ENCODE peak calls at places on chromosomes 2 and 18, in ten cellular contexts. One of them, this sample, is unnamed.

GRCh38 chr2:168396131-168396530 is 59.9 kb upstream of the CERS6 start:
- DNase-seq in fibroblast of the conjunctiva: peak
- DNase-seq in kidney tubule cell: no peak
- DNase-seq in skeletal muscle cell: peak
- DNase-seq in HEK293T: no peak
- DNase-seq in left ventricle myocardium inferior: no peak
- DNase-seq in HCEC 1CT: peak
- DNase-seq in stimulated activated CD4-positive, alpha-beta T cell treated with anti-CD3 and anti-CD28 coated beads, Interleukin-15, amount 100 ng/mL, for 1 hour: no peak
- DNase-seq in cerebellum: no peak
- DNase-seq in HFFc6: peak
- DNase-seq in this sample: no peak

GRCh38 chr18:11004294-11004693 is 145.1 kb downstream of the PIEZO2 start:
- DNase-seq in fibroblast of the conjunctiva: no peak
- DNase-seq in kidney tubule cell: peak
- DNase-seq in skeletal muscle cell: no peak
- DNase-seq in HEK293T: no peak
- DNase-seq in left ventricle myocardium inferior: no peak
- DNase-seq in HCEC 1CT: peak
- DNase-seq in stimulated activated CD4-positive, alpha-beta T cell treated with anti-CD3 and anti-CD28 coated beads, Interleukin-15, amount 100 ng/mL, for 1 hour: no peak
- DNase-seq in cerebellum: no peak
- DNase-seq in HFFc6: no peak
- DNase-seq in this sample: no peak

GRCh38 chr2:45777996-45778719 is 126.7 kb downstream of the PRKCE start:
- DNase-seq in fibroblast of the conjunctiva: no peak
- DNase-seq in kidney tubule cell: no peak
- DNase-seq in skeletal muscle cell: no peak
- DNase-seq in HEK293T: no peak
- DNase-seq in left ventricle myocardium inferior: no peak
- DNase-seq in HCEC 1CT: no peak
- DNase-seq in stimulated activated CD4-positive, alpha-beta T cell treated with anti-CD3 and anti-CD28 coated beads, Interleukin-15, amount 100 ng/mL, for 1 hour: no peak
- DNase-seq in cerebellum: no peak
- DNase-seq in HFFc6: no peak
- DNase-seq in this sample: no peak

GRCh38 chr2:38376346-38376682 is 759 bp downstream of the ATL2 start:
- DNase-seq in fibroblast of the conjunctiva: peak
- DNase-seq in kidney tubule cell: peak
- DNase-seq in skeletal muscle cell: no peak
- DNase-seq in HEK293T: no peak
- DNase-seq in left ventricle myocardium inferior: no peak
- DNase-seq in HCEC 1CT: no peak
- DNase-seq in stimulated activated CD4-positive, alpha-beta T cell treated with anti-CD3 and anti-CD28 coated beads, Interleukin-15, amount 100 ng/mL, for 1 hour: peak
- DNase-seq in cerebellum: peak
- DNase-seq in HFFc6: peak
- DNase-seq in this sample: peak

GRCh38 chr2:37324786-37325624 is at the start of gene PRKD3:
- DNase-seq in fibroblast of the conjunctiva: no peak
- DNase-seq in kidney tubule cell: peak
- DNase-seq in skeletal muscle cell: no peak
- DNase-seq in HEK293T: peak
- DNase-seq in left ventricle myocardium inferior: peak
- DNase-seq in HCEC 1CT: peak
- DNase-seq in stimulated activated CD4-positive, alpha-beta T cell treated with anti-CD3 and anti-CD28 coated beads, Interleukin-15, amount 100 ng/mL, for 1 hour: peak
- DNase-seq in cerebellum: peak
- DNase-seq in HFFc6: no peak
- DNase-seq in this sample: peak

GRCh38 chr2:100831831-100832230 is 11.9 kb downstream of the NPAS2 start:
- DNase-seq in fibroblast of the conjunctiva: no peak
- DNase-seq in kidney tubule cell: no peak
- DNase-seq in skeletal muscle cell: no peak
- DNase-seq in HEK293T: no peak
- DNase-seq in left ventricle myocardium inferior: peak
- DNase-seq in HCEC 1CT: no peak
- DNase-seq in stimulated activated CD4-positive, alpha-beta T cell treated with anti-CD3 and anti-CD28 coated beads, Interleukin-15, amount 100 ng/mL, for 1 hour: no peak
- DNase-seq in cerebellum: no peak
- DNase-seq in HFFc6: no peak
- DNase-seq in this sample: no peak

GRCh38 chr2:221346411-221346810 is 225.7 kb downstream of the EPHA4 start:
- DNase-seq in fibroblast of the conjunctiva: peak
- DNase-seq in kidney tubule cell: no peak
- DNase-seq in skeletal muscle cell: no peak
- DNase-seq in HEK293T: no peak
- DNase-seq in left ventricle myocardium inferior: no peak
- DNase-seq in HCEC 1CT: no peak
- DNase-seq in stimulated activated CD4-positive, alpha-beta T cell treated with anti-CD3 and anti-CD28 coated beads, Interleukin-15, amount 100 ng/mL, for 1 hour: no peak
- DNase-seq in cerebellum: no peak
- DNase-seq in HFFc6: no peak
- DNase-seq in this sample: no peak

GRCh38 chr18:62637807-62638687 is 77.3 kb upstream of the PHLPP1 start:
- DNase-seq in fibroblast of the conjunctiva: no peak
- DNase-seq in kidney tubule cell: peak
- DNase-seq in skeletal muscle cell: no peak
- DNase-seq in HEK293T: peak
- DNase-seq in left ventricle myocardium inferior: no peak
- DNase-seq in HCEC 1CT: no peak
- DNase-seq in stimulated activated CD4-positive, alpha-beta T cell treated with anti-CD3 and anti-CD28 coated beads, Interleukin-15, amount 100 ng/mL, for 1 hour: no peak
- DNase-seq in cerebellum: no peak
- DNase-seq in HFFc6: no peak
- DNase-seq in this sample: peak

GRCh38 chr2:240839152-240840143 is 19.4 kb upstream of the KIF1A start:
- DNase-seq in fibroblast of the conjunctiva: no peak
- DNase-seq in kidney tubule cell: no peak
- DNase-seq in skeletal muscle cell: no peak
- DNase-seq in HEK293T: no peak
- DNase-seq in left ventricle myocardium inferior: no peak
- DNase-seq in HCEC 1CT: no peak
- DNase-seq in stimulated activated CD4-positive, alpha-beta T cell treated with anti-CD3 and anti-CD28 coated beads, Interleukin-15, amount 100 ng/mL, for 1 hour: no peak
- DNase-seq in cerebellum: no peak
- DNase-seq in HFFc6: no peak
- DNase-seq in this sample: no peak

GRCh38 chr2:120445431-120446143 is 99.7 kb downstream of the INHBB start:
- DNase-seq in fibroblast of the conjunctiva: no peak
- DNase-seq in kidney tubule cell: peak
- DNase-seq in skeletal muscle cell: no peak
- DNase-seq in HEK293T: no peak
- DNase-seq in left ventricle myocardium inferior: no peak
- DNase-seq in HCEC 1CT: no peak
- DNase-seq in stimulated activated CD4-positive, alpha-beta T cell treated with anti-CD3 and anti-CD28 coated beads, Interleukin-15, amount 100 ng/mL, for 1 hour: no peak
- DNase-seq in cerebellum: no peak
- DNase-seq in HFFc6: no peak
- DNase-seq in this sample: no peak

GRCh38 chr2:101308432-101309210 is at the start of gene RNF149:
- DNase-seq in fibroblast of the conjunctiva: peak
- DNase-seq in kidney tubule cell: peak
- DNase-seq in skeletal muscle cell: peak
- DNase-seq in HEK293T: peak
- DNase-seq in left ventricle myocardium inferior: peak
- DNase-seq in HCEC 1CT: peak
- DNase-seq in stimulated activated CD4-positive, alpha-beta T cell treated with anti-CD3 and anti-CD28 coated beads, Interleukin-15, amount 100 ng/mL, for 1 hour: peak
- DNase-seq in cerebellum: peak
- DNase-seq in HFFc6: peak
- DNase-seq in this sample: peak

GRCh38 chr2:136121511-136121910 is 3.6 kb upstream of the CXCR4 start:
- DNase-seq in fibroblast of the conjunctiva: no peak
- DNase-seq in kidney tubule cell: no peak
- DNase-seq in skeletal muscle cell: no peak
- DNase-seq in HEK293T: no peak
- DNase-seq in left ventricle myocardium inferior: no peak
- DNase-seq in HCEC 1CT: no peak
- DNase-seq in stimulated activated CD4-positive, alpha-beta T cell treated with anti-CD3 and anti-CD28 coated beads, Interleukin-15, amount 100 ng/mL, for 1 hour: no peak
- DNase-seq in cerebellum: no peak
- DNase-seq in HFFc6: no peak
- DNase-seq in this sample: no peak

GRCh38 chr2:207341816-207342215 is 176.1 kb upstream of the KLF7 start:
- DNase-seq in fibroblast of the conjunctiva: no peak
- DNase-seq in kidney tubule cell: no peak
- DNase-seq in skeletal muscle cell: no peak
- DNase-seq in HEK293T: no peak
- DNase-seq in left ventricle myocardium inferior: no peak
- DNase-seq in HCEC 1CT: no peak
- DNase-seq in stimulated activated CD4-positive, alpha-beta T cell treated with anti-CD3 and anti-CD28 coated beads, Interleukin-15, amount 100 ng/mL, for 1 hour: no peak
- DNase-seq in cerebellum: peak
- DNase-seq in HFFc6: no peak
- DNase-seq in this sample: no peak

GRCh38 chr18:11887305-11888262 is 20.5 kb downstream of the MPPE1 start:
- DNase-seq in fibroblast of the conjunctiva: no peak
- DNase-seq in kidney tubule cell: peak
- DNase-seq in skeletal muscle cell: no peak
- DNase-seq in HEK293T: no peak
- DNase-seq in left ventricle myocardium inferior: no peak
- DNase-seq in HCEC 1CT: no peak
- DNase-seq in stimulated activated CD4-positive, alpha-beta T cell treated with anti-CD3 and anti-CD28 coated beads, Interleukin-15, amount 100 ng/mL, for 1 hour: no peak
- DNase-seq in cerebellum: no peak
- DNase-seq in HFFc6: no peak
- DNase-seq in this sample: peak

GRCh38 chr2:48249631-48250473 is 280.1 kb upstream of the STON1 start:
- DNase-seq in fibroblast of the conjunctiva: peak
- DNase-seq in kidney tubule cell: no peak
- DNase-seq in skeletal muscle cell: peak
- DNase-seq in HEK293T: no peak
- DNase-seq in left ventricle myocardium inferior: no peak
- DNase-seq in HCEC 1CT: peak
- DNase-seq in stimulated activated CD4-positive, alpha-beta T cell treated with anti-CD3 and anti-CD28 coated beads, Interleukin-15, amount 100 ng/mL, for 1 hour: no peak
- DNase-seq in cerebellum: peak
- DNase-seq in HFFc6: no peak
- DNase-seq in this sample: no peak

GRCh38 chr2:124027182-124027581 is 2.1 kb downstream of the CNTNAP5 start:
- DNase-seq in fibroblast of the conjunctiva: peak
- DNase-seq in kidney tubule cell: peak
- DNase-seq in skeletal muscle cell: no peak
- DNase-seq in HEK293T: peak
- DNase-seq in left ventricle myocardium inferior: no peak
- DNase-seq in HCEC 1CT: peak
- DNase-seq in stimulated activated CD4-positive, alpha-beta T cell treated with anti-CD3 and anti-CD28 coated beads, Interleukin-15, amount 100 ng/mL, for 1 hour: no peak
- DNase-seq in cerebellum: peak
- DNase-seq in HFFc6: peak
- DNase-seq in this sample: no peak

GRCh38 chr2:166610180-166610919 is 116.3 kb upstream of the SCN7A start:
- DNase-seq in fibroblast of the conjunctiva: no peak
- DNase-seq in kidney tubule cell: peak
- DNase-seq in skeletal muscle cell: no peak
- DNase-seq in HEK293T: no peak
- DNase-seq in left ventricle myocardium inferior: no peak
- DNase-seq in HCEC 1CT: no peak
- DNase-seq in stimulated activated CD4-positive, alpha-beta T cell treated with anti-CD3 and anti-CD28 coated beads, Interleukin-15, amount 100 ng/mL, for 1 hour: no peak
- DNase-seq in cerebellum: peak
- DNase-seq in HFFc6: no peak
- DNase-seq in this sample: no peak

GRCh38 chr2:120223034-120223912 is at the start of gene TMEM185B:
- DNase-seq in fibroblast of the conjunctiva: peak
- DNase-seq in kidney tubule cell: peak
- DNase-seq in skeletal muscle cell: peak
- DNase-seq in HEK293T: peak
- DNase-seq in left ventricle myocardium inferior: peak
- DNase-seq in HCEC 1CT: peak
- DNase-seq in stimulated activated CD4-positive, alpha-beta T cell treated with anti-CD3 and anti-CD28 coated beads, Interleukin-15, amount 100 ng/mL, for 1 hour: peak
- DNase-seq in cerebellum: peak
- DNase-seq in HFFc6: peak
- DNase-seq in this sample: peak

GRCh38 chr2:47088371-47089082 is 66.6 kb downstream of the STPG4 start:
- DNase-seq in fibroblast of the conjunctiva: no peak
- DNase-seq in kidney tubule cell: no peak
- DNase-seq in skeletal muscle cell: no peak
- DNase-seq in HEK293T: no peak
- DNase-seq in left ventricle myocardium inferior: peak
- DNase-seq in HCEC 1CT: no peak
- DNase-seq in stimulated activated CD4-positive, alpha-beta T cell treated with anti-CD3 and anti-CD28 coated beads, Interleukin-15, amount 100 ng/mL, for 1 hour: no peak
- DNase-seq in cerebellum: no peak
- DNase-seq in HFFc6: no peak
- DNase-seq in this sample: no peak

GRCh38 chr18:6058941-6059340 is 163.6 kb upstream of the TMEM200C start:
- DNase-seq in fibroblast of the conjunctiva: no peak
- DNase-seq in kidney tubule cell: peak
- DNase-seq in skeletal muscle cell: peak
- DNase-seq in HEK293T: peak
- DNase-seq in left ventricle myocardium inferior: peak
- DNase-seq in HCEC 1CT: no peak
- DNase-seq in stimulated activated CD4-positive, alpha-beta T cell treated with anti-CD3 and anti-CD28 coated beads, Interleukin-15, amount 100 ng/mL, for 1 hour: no peak
- DNase-seq in cerebellum: no peak
- DNase-seq in HFFc6: no peak
- DNase-seq in this sample: no peak

GRCh38 chr2:115122701-115123100 is 680.3 kb downstream of the DPP10 start:
- DNase-seq in fibroblast of the conjunctiva: no peak
- DNase-seq in kidney tubule cell: peak
- DNase-seq in skeletal muscle cell: no peak
- DNase-seq in HEK293T: no peak
- DNase-seq in left ventricle myocardium inferior: no peak
- DNase-seq in HCEC 1CT: no peak
- DNase-seq in stimulated activated CD4-positive, alpha-beta T cell treated with anti-CD3 and anti-CD28 coated beads, Interleukin-15, amount 100 ng/mL, for 1 hour: no peak
- DNase-seq in cerebellum: no peak
- DNase-seq in HFFc6: no peak
- DNase-seq in this sample: no peak

GRCh38 chr2:152427902-152428301 is 92.9 kb downstream of the FMNL2 start:
- DNase-seq in fibroblast of the conjunctiva: no peak
- DNase-seq in kidney tubule cell: no peak
- DNase-seq in skeletal muscle cell: no peak
- DNase-seq in HEK293T: no peak
- DNase-seq in left ventricle myocardium inferior: no peak
- DNase-seq in HCEC 1CT: no peak
- DNase-seq in stimulated activated CD4-positive, alpha-beta T cell treated with anti-CD3 and anti-CD28 coated beads, Interleukin-15, amount 100 ng/mL, for 1 hour: no peak
- DNase-seq in cerebellum: no peak
- DNase-seq in HFFc6: no peak
- DNase-seq in this sample: no peak

GRCh38 chr2:11932896-11933295 is 186.5 kb downstream of the LPIN1 start:
- DNase-seq in fibroblast of the conjunctiva: no peak
- DNase-seq in kidney tubule cell: no peak
- DNase-seq in skeletal muscle cell: no peak
- DNase-seq in HEK293T: no peak
- DNase-seq in left ventricle myocardium inferior: no peak
- DNase-seq in HCEC 1CT: no peak
- DNase-seq in stimulated activated CD4-positive, alpha-beta T cell treated with anti-CD3 and anti-CD28 coated beads, Interleukin-15, amount 100 ng/mL, for 1 hour: no peak
- DNase-seq in cerebellum: no peak
- DNase-seq in HFFc6: no peak
- DNase-seq in this sample: no peak

GRCh38 chr18:54964741-54965140 is 5.5 kb upstream of the CCDC68 start:
- DNase-seq in fibroblast of the conjunctiva: no peak
- DNase-seq in kidney tubule cell: no peak
- DNase-seq in skeletal muscle cell: no peak
- DNase-seq in HEK293T: no peak
- DNase-seq in left ventricle myocardium inferior: no peak
- DNase-seq in HCEC 1CT: no peak
- DNase-seq in stimulated activated CD4-positive, alpha-beta T cell treated with anti-CD3 and anti-CD28 coated beads, Interleukin-15, amount 100 ng/mL, for 1 hour: no peak
- DNase-seq in cerebellum: no peak
- DNase-seq in HFFc6: no peak
- DNase-seq in this sample: no peak

GRCh38 chr2:1556776-1557466 is 143.7 kb downstream of the TPO start:
- DNase-seq in fibroblast of the conjunctiva: peak
- DNase-seq in kidney tubule cell: peak
- DNase-seq in skeletal muscle cell: peak
- DNase-seq in HEK293T: no peak
- DNase-seq in left ventricle myocardium inferior: no peak
- DNase-seq in HCEC 1CT: peak
- DNase-seq in stimulated activated CD4-positive, alpha-beta T cell treated with anti-CD3 and anti-CD28 coated beads, Interleukin-15, amount 100 ng/mL, for 1 hour: no peak
- DNase-seq in cerebellum: no peak
- DNase-seq in HFFc6: peak
- DNase-seq in this sample: no peak

GRCh38 chr18:76679259-76679658 is 143.1 kb upstream of the ZNF236 start:
- DNase-seq in fibroblast of the conjunctiva: no peak
- DNase-seq in kidney tubule cell: no peak
- DNase-seq in skeletal muscle cell: no peak
- DNase-seq in HEK293T: peak
- DNase-seq in left ventricle myocardium inferior: no peak
- DNase-seq in HCEC 1CT: no peak
- DNase-seq in stimulated activated CD4-positive, alpha-beta T cell treated with anti-CD3 and anti-CD28 coated beads, Interleukin-15, amount 100 ng/mL, for 1 hour: no peak
- DNase-seq in cerebellum: no peak
- DNase-seq in HFFc6: no peak
- DNase-seq in this sample: no peak

GRCh38 chr2:231127936-231128335 is 3.1 kb upstream of the HTR2B start:
- DNase-seq in fibroblast of the conjunctiva: no peak
- DNase-seq in kidney tubule cell: peak
- DNase-seq in skeletal muscle cell: no peak
- DNase-seq in HEK293T: no peak
- DNase-seq in left ventricle myocardium inferior: no peak
- DNase-seq in HCEC 1CT: no peak
- DNase-seq in stimulated activated CD4-positive, alpha-beta T cell treated with anti-CD3 and anti-CD28 coated beads, Interleukin-15, amount 100 ng/mL, for 1 hour: no peak
- DNase-seq in cerebellum: no peak
- DNase-seq in HFFc6: no peak
- DNase-seq in this sample: no peak

GRCh38 chr2:241844066-241844728 is 14.5 kb downstream of the PDCD1 start:
- DNase-seq in fibroblast of the conjunctiva: no peak
- DNase-seq in kidney tubule cell: peak
- DNase-seq in skeletal muscle cell: no peak
- DNase-seq in HEK293T: peak
- DNase-seq in left ventricle myocardium inferior: peak
- DNase-seq in HCEC 1CT: peak
- DNase-seq in stimulated activated CD4-positive, alpha-beta T cell treated with anti-CD3 and anti-CD28 coated beads, Interleukin-15, amount 100 ng/mL, for 1 hour: peak
- DNase-seq in cerebellum: peak
- DNase-seq in HFFc6: peak
- DNase-seq in this sample: peak

This sample was measured in transverse colon.